ENCODE peak calls at places on chromosome 19, in five cellular contexts. One of them, this sample, is unnamed.
A peak's percentile ranks its signal among the peaks of the same experiment; 100 is the strongest.

GRCh38 chr19:45693168-45693788 is 812 bp downstream of the QPCTL start:
- DNase-seq in GM13977: peak; percentile 75
- DNase-seq in AG09319: no peak
- DNase-seq in HFF-Myc: no peak
- DNase-seq in psoas muscle: peak; percentile 81
- DNase-seq in this sample: peak; percentile 73

GRCh38 chr19:13401388-13401787 is 104.9 kb downstream of the CACNA1A start:
- DNase-seq in HFF-Myc: peak; percentile 15
- DNase-seq in GM13977: no peak
- DNase-seq in psoas muscle: no peak
- DNase-seq in AG09319: no peak
- DNase-seq in this sample: no peak

GRCh38 chr19:45780146-45780447 is 2.2 kb downstream of the DMPK start:
- DNase-seq in GM13977: no peak
- DNase-seq in HFF-Myc: no peak
- DNase-seq in AG09319: no peak
- DNase-seq in psoas muscle: no peak
- DNase-seq in this sample: no peak

GRCh38 chr19:47186337-47187022 is 44.5 kb downstream of the BBC3 start:
- DNase-seq in psoas muscle: no peak
- DNase-seq in GM13977: peak; percentile 85
- DNase-seq in AG09319: no peak
- DNase-seq in HFF-Myc: no peak
- DNase-seq in this sample: peak; percentile 87

GRCh38 chr19:290539-291521 is at the start of gene PLPP2:
- DNase-seq in psoas muscle: no peak
- DNase-seq in HFF-Myc: no peak
- DNase-seq in AG09319: no peak
- DNase-seq in GM13977: no peak
- DNase-seq in this sample: no peak

GRCh38 chr19:29268103-29268502 is 55.2 kb upstream of the UQCRFS1 start:
- DNase-seq in psoas muscle: no peak
- DNase-seq in AG09319: no peak
- DNase-seq in GM13977: no peak
- DNase-seq in HFF-Myc: no peak
- DNase-seq in this sample: no peak

GRCh38 chr19:7921955-7922840 is 2.1 kb downstream of the SNAPC2 start:
- DNase-seq in GM13977: no peak
- DNase-seq in psoas muscle: peak; percentile 21
- DNase-seq in AG09319: no peak
- DNase-seq in HFF-Myc: no peak
- DNase-seq in this sample: no peak

GRCh38 chr19:47376589-47377144 is 27.6 kb downstream of the DHX34 start:
- DNase-seq in HFF-Myc: no peak
- DNase-seq in psoas muscle: no peak
- DNase-seq in AG09319: no peak
- DNase-seq in GM13977: no peak
- DNase-seq in this sample: no peak

GRCh38 chr19:51462276-51462675 is 4.0 kb upstream of the SIGLEC8 start:
- DNase-seq in HFF-Myc: no peak
- DNase-seq in psoas muscle: no peak
- DNase-seq in GM13977: no peak
- DNase-seq in AG09319: no peak
- DNase-seq in this sample: no peak

GRCh38 chr19:50896591-50897190 is 14.5 kb downstream of the KLK4 start:
- DNase-seq in psoas muscle: no peak
- DNase-seq in GM13977: peak; percentile 85
- DNase-seq in HFF-Myc: peak; percentile 40
- DNase-seq in AG09319: no peak
- DNase-seq in this sample: peak; percentile 87

GRCh38 chr19:46748325-46749109 is 2.3 kb upstream of the STRN4 start:
- DNase-seq in psoas muscle: peak; percentile 74
- DNase-seq in HFF-Myc: no peak
- DNase-seq in GM13977: no peak
- DNase-seq in AG09319: no peak
- DNase-seq in this sample: peak; percentile 64

GRCh38 chr19:41753159-41753558 is 2.2 kb upstream of the CEACAM6 start:
- DNase-seq in GM13977: peak; percentile 57
- DNase-seq in psoas muscle: peak; percentile 29
- DNase-seq in HFF-Myc: no peak
- DNase-seq in AG09319: no peak
- DNase-seq in this sample: peak; percentile 60
- TF ChIP-seq CTCF in GM13977: peak; percentile 87
- TF ChIP-seq CTCF in psoas muscle: peak; percentile 41
- TF ChIP-seq CTCF in HFF-Myc: peak; percentile 95
- TF ChIP-seq CTCF in AG09319: peak; percentile 54
- TF ChIP-seq CTCF in this sample: peak; percentile 77

GRCh38 chr19:3532154-3533019 is 6.6 kb upstream of the TEKTIP1 start:
- DNase-seq in HFF-Myc: no peak
- DNase-seq in AG09319: no peak
- DNase-seq in psoas muscle: no peak
- DNase-seq in GM13977: no peak
- DNase-seq in this sample: no peak

GRCh38 chr19:3531716-3532115 is 7.3 kb upstream of the TEKTIP1 start:
- DNase-seq in HFF-Myc: no peak
- DNase-seq in psoas muscle: no peak
- DNase-seq in GM13977: no peak
- DNase-seq in AG09319: no peak
- DNase-seq in this sample: no peak

GRCh38 chr19:3534375-3535234 is 4.4 kb upstream of the TEKTIP1 start:
- DNase-seq in HFF-Myc: no peak
- DNase-seq in AG09319: no peak
- DNase-seq in GM13977: no peak
- DNase-seq in psoas muscle: no peak
- DNase-seq in this sample: no peak

GRCh38 chr19:3533563-3534216 is 5.3 kb upstream of the TEKTIP1 start:
- DNase-seq in HFF-Myc: no peak
- DNase-seq in GM13977: no peak
- DNase-seq in psoas muscle: no peak
- DNase-seq in AG09319: no peak
- DNase-seq in this sample: no peak

GRCh38 chr19:3533020-3533408 is 6.0 kb upstream of the TEKTIP1 start:
- DNase-seq in HFF-Myc: no peak
- DNase-seq in psoas muscle: no peak
- DNase-seq in GM13977: no peak
- DNase-seq in AG09319: no peak
- DNase-seq in this sample: no peak
- TF ChIP-seq CTCF in HFF-Myc: no peak
- TF ChIP-seq CTCF in psoas muscle: no peak
- TF ChIP-seq CTCF in GM13977: no peak
- TF ChIP-seq CTCF in AG09319: no peak
- TF ChIP-seq CTCF in this sample: no peak

GRCh38 chr19:18282021-18282787 is 782 bp upstream of the JUND start:
- DNase-seq in HFF-Myc: no peak
- DNase-seq in AG09319: no peak
- DNase-seq in psoas muscle: no peak
- DNase-seq in GM13977: no peak
- DNase-seq in this sample: no peak
- TF ChIP-seq CTCF in HFF-Myc: no peak
- TF ChIP-seq CTCF in AG09319: peak; percentile 10
- TF ChIP-seq CTCF in psoas muscle: no peak
- TF ChIP-seq CTCF in GM13977: no peak
- TF ChIP-seq CTCF in this sample: no peak

DNA sequence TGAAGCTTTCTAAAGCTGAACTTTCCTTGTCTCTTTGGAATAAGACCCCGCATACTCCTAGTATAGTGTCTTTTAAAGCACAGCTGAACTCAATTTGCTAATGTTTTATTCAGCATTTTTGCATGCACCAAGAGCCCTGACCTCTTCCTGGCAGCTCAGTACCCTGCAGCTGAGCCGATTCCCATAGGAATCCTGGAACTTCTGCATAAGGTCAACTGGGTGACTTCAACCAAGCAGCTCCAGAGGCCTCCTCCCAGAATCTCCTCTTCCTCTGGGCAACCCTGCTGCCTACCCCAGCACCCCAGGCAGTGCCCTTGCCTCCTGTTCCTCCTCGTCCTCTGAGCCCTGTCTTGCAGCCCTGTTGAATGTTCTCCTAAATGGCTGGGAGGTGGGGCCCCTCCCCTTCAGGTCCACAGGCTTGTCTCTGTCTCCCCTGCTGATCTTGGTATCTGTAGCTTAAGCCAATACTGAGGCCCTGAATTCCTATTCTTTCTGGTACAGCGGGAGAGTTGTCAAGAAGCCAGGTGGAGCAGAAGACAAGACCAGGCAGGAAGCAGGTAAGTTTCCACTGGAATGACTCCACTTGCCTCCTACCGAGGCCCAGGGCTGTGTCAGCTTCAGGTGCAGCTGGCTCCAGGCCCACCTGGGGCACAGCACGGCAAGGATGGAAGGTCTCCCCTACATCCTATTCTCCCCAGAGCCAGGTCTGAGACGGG is 23.6 kb upstream of the CCDC124 start:
- DNase-seq in HFF-Myc: no peak
- DNase-seq in psoas muscle: no peak
- DNase-seq in GM13977: no peak
- DNase-seq in AG09319: no peak
- DNase-seq in this sample: no peak
- TF ChIP-seq CTCF in HFF-Myc: no peak
- TF ChIP-seq CTCF in psoas muscle: no peak
- TF ChIP-seq CTCF in GM13977: no peak
- TF ChIP-seq CTCF in AG09319: no peak
- TF ChIP-seq CTCF in this sample: no peak

DNA sequence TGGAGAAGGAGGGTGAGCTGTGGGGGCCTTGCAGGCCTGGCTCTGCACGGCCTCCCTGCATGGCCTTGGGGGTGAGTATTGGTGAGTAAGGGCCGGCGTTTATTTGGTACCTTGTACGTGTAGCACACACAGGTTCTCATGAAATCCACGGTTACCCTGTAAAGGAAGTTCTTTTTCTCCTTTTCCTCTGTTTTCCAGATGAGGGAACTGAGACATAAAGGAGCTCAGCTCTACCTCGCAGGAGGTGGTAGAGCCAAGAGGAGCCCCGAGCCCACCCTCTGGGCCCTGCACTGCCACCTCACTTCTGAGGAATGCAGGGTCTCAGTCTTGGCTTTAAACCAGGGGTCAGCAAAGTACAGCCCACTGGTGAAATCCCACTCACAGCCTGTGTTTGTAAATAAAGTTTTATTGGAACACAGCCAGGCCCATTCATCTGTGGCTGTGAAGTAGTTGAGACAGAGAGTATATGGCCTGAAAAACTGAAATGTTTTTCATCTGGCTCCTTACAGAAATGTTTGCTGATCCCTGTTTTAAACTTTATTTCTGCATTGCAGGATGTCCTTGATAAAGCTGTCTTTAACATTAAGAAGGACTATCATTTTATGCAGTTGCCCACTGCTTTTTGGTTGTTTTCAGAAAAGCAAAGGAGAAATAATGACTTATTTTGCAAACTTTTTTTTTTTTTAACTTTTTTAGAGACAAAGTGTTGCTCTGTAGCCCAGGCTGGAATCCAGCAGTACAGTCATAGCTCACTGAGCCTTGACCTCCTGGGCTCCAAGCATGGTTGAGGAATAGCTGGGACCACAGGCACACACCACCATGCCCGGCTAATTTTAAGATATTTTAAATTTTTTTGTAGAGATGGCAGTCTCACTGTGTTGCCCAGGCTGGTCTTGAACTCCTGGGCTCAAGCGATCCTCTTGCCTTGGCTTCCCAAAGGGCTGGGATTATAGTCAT is 6.4 kb downstream of the EPN1 start:
- DNase-seq in GM13977: no peak
- DNase-seq in psoas muscle: no peak
- DNase-seq in AG09319: no peak
- DNase-seq in HFF-Myc: no peak
- DNase-seq in this sample: no peak
- TF ChIP-seq CTCF in GM13977: no peak
- TF ChIP-seq CTCF in psoas muscle: no peak
- TF ChIP-seq CTCF in AG09319: no peak
- TF ChIP-seq CTCF in HFF-Myc: no peak
- TF ChIP-seq CTCF in this sample: no peak

GRCh38 chr19:19316082-19316481 is 4.2 kb downstream of the SUGP1 start:
- DNase-seq in psoas muscle: no peak
- DNase-seq in HFF-Myc: no peak
- DNase-seq in GM13977: no peak
- DNase-seq in AG09319: no peak
- DNase-seq in this sample: no peak

GRCh38 chr19:19320362-19321142 is at the start of the genes MAU2 and SUGP1:
- DNase-seq in psoas muscle: peak; percentile 88
- DNase-seq in AG09319: peak; percentile 77
- DNase-seq in GM13977: peak; percentile 97
- DNase-seq in HFF-Myc: peak; percentile 82
- DNase-seq in this sample: peak; percentile 97

GRCh38 chr19:19319725-19320361 is 466 bp downstream of the SUGP1 start:
- DNase-seq in AG09319: no peak
- DNase-seq in psoas muscle: no peak
- DNase-seq in GM13977: no peak
- DNase-seq in HFF-Myc: no peak
- DNase-seq in this sample: no peak

GRCh38 chr19:19324059-19324755 is 3.6 kb downstream of the MAU2 start:
- DNase-seq in HFF-Myc: no peak
- DNase-seq in GM13977: no peak
- DNase-seq in AG09319: no peak
- DNase-seq in psoas muscle: no peak
- DNase-seq in this sample: no peak

GRCh38 chr19:19321143-19321577 is 531 bp downstream of the MAU2 start:
- DNase-seq in AG09319: no peak
- DNase-seq in HFF-Myc: no peak
- DNase-seq in GM13977: no peak
- DNase-seq in psoas muscle: no peak
- DNase-seq in this sample: no peak
- TF ChIP-seq CTCF in AG09319: no peak
- TF ChIP-seq CTCF in HFF-Myc: no peak
- TF ChIP-seq CTCF in GM13977: no peak
- TF ChIP-seq CTCF in psoas muscle: no peak
- TF ChIP-seq CTCF in this sample: no peak

DNA sequence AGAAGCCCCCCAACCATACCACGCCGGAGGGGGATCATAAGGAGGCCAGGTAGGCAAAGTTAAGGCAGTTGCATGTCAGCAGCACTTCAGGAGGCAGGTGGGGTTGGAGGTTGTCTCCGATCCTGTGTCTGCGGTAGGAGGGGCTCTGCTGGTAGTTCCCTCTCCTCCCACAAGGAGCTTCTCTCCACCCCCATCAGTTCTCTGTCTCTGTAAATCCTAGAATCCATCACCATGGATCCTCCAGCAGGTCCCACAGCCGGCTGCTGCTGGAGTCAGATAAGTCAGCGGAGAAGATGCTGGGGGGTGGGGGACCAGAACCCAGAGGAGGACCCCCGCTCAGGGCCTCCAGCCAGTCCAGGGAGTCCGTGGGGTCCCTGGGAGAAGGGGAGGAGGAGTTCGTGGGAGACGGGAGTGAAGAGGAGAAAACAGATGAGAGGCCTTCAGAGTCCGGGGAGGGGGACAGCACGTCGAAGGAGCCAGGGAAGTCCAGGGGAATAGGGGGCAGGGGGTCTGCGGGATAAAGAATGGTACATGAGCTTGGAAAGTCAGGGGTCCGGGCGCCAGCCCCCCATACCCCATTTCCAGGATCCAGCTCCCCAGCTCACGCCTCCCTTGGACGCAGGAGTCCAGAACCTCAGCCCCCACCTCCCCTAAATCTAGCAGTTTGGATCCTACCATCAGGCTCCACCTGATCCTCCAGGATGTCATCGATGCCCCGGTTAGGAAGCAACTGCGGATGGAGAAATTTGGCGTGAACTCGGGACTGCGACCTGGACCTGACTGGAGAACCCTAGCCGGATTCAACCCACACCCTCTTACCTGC is 6.3 kb downstream of the MAMSTR start:
- DNase-seq in AG09319: no peak
- DNase-seq in GM13977: no peak
- DNase-seq in psoas muscle: no peak
- DNase-seq in HFF-Myc: no peak
- DNase-seq in this sample: no peak
- TF ChIP-seq CTCF in AG09319: peak; percentile 1
- TF ChIP-seq CTCF in GM13977: no peak
- TF ChIP-seq CTCF in psoas muscle: no peak
- TF ChIP-seq CTCF in HFF-Myc: no peak
- TF ChIP-seq CTCF in this sample: no peak

GRCh38 chr19:38478273-38478971 is 44.9 kb downstream of the RYR1 start:
- DNase-seq in psoas muscle: no peak
- DNase-seq in GM13977: no peak
- DNase-seq in HFF-Myc: no peak
- DNase-seq in AG09319: no peak
- DNase-seq in this sample: no peak
- TF ChIP-seq CTCF in psoas muscle: no peak
- TF ChIP-seq CTCF in GM13977: no peak
- TF ChIP-seq CTCF in HFF-Myc: peak; percentile 27
- TF ChIP-seq CTCF in AG09319: no peak
- TF ChIP-seq CTCF in this sample: peak; percentile 14

This sample was measured in GM10248.